ENCODE peak calls at places on chromosomes 11 and 22, in nine cellular contexts. F, T, U, I, D, B, J, R and O are unnamed samples.

GRCh38 chr11:88433546-88434230 is 96.2 kb upstream of the CTSC start:
- DNase-seq in T (no peak), U (no peak), I (no peak), J (no peak), D (no peak), F (no peak), B (no peak), R (no peak), O (no peak)

GRCh38 chr22:18058770-18059169 is 19.0 kb upstream of the PEX26 start:
- DNase-seq in I (no peak), R (no peak), J (no peak), U (no peak), D (no peak), F (no peak), T (no peak), B (no peak), O (no peak)

GRCh38 chr22:49531533-49531895 is 296.2 kb downstream of the BRD1 start:
- DNase-seq in B (no peak), I (no peak), T (no peak), J (no peak), D (no peak), R (no peak), F (no peak), U (no peak), O (no peak)

GRCh38 chr11:6298605-6299004 is 21.7 kb downstream of the CAVIN3 start:
- DNase-seq in F (peak), T (no peak), D (no peak), R (peak), B (peak), I (peak), J (no peak), U (peak), O (peak)

GRCh38 chr11:65553301-65554001 is 4.7 kb downstream of the LTBP3 start:
- DNase-seq in F (no peak), U (no peak), R (no peak), T (no peak), J (peak), B (no peak), D (no peak), I (peak), O (no peak)

GRCh38 chr22:27213291-27213690 is 555.9 kb downstream of the MIAT start:
- DNase-seq in F (peak), J (no peak), U (no peak), R (no peak), I (no peak), D (no peak), T (no peak), B (peak), O (no peak)

GRCh38 chr22:21995660-21996059 is 13.1 kb upstream of the TOP3B start:
- DNase-seq in I (no peak), U (no peak), B (no peak), J (no peak), R (no peak), D (no peak), T (no peak), F (no peak), O (no peak)

GRCh38 chr11:47185305-47186075 is 744 bp downstream of the PACSIN3 start:
- DNase-seq in F (peak), I (no peak), U (peak), B (no peak), T (peak), R (peak), D (peak), J (peak), O (no peak)

GRCh38 chr11:45097721-45098493 is 48.5 kb upstream of the PRDM11 start:
- DNase-seq in F (peak), U (peak), B (peak), D (no peak), I (peak), R (peak), T (peak), J (peak), O (peak)

GRCh38 chr11:981764-982163 is 54.8 kb downstream of the MUC6 start:
- DNase-seq in J (no peak), I (no peak), R (no peak), T (no peak), F (no peak), U (no peak), D (no peak), B (no peak), O (no peak)

GRCh38 chr11:978781-979180 is 53.1 kb downstream of the AP2A2 start:
- DNase-seq in J (no peak), B (no peak), R (no peak), I (no peak), T (no peak), F (no peak), D (no peak), U (no peak), O (no peak)

GRCh38 chr11:984576-984975 is 51.9 kb downstream of the MUC6 start:
- DNase-seq in T (no peak), D (no peak), I (no peak), U (no peak), B (no peak), R (no peak), J (no peak), F (no peak), O (no peak)

GRCh38 chr11:978073-978720 is 52.5 kb downstream of the AP2A2 start:
- DNase-seq in U (no peak), J (no peak), D (no peak), R (no peak), T (no peak), F (no peak), B (no peak), I (no peak), O (no peak)

DNA sequence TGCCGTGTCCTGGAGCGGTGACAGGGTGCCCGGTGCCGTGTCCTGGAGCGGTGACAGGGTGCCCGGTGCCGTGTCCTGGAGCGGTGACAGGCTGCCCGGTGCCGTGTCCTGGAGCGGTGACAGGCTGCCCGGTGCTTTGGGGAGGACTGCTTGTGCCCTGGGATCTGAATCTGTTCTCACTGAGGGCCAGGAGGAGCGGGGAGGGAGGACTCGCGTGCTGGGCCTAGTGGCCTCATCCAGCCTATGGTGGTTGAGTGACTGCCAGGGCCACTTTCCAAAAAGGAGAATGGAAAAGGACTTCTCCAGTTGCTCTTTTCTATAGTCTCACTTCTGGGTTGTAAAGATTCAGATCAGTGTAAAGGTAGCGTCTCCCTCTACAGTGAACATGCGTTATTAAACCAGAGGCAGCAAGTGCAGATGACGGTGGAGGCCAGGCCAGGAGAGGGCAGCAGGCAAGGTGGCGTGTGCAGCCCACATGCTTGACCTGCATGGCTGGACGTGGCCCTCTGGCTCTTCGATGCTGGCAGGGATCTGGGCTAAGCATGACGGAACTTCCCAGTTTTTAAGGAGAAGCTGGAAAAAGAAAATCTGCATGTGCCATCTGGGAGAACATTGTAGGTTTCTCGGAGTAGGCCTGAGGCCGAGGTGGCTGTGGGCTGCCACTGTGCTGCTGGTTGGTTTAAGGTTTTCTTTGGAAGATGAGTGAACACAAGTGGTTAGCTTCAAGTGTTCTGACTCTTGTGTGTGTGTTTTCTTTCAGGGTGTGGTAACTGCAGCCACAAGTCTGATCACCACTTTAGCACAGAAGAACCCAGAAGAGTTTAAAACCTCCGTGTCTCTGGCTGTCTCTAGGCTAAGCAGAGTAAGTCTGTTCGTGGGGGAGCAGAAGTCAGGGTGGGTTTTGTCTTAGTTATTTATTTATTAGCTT is 55.0 kb downstream of the AP2A2 start:
- DNase-seq in I (no peak), J (no peak), B (peak), U (peak), D (no peak), R (peak), T (no peak), F (peak), O (peak)
- TF ChIP-seq CTCF in I (no peak), J (no peak), B (peak), U (no peak), D (peak), R (no peak), T (no peak), F (peak), O (peak)

GRCh38 chr11:67055812-67056211 is 835 bp upstream of the RHOD start:
- DNase-seq in D (no peak), T (no peak), I (no peak), F (peak), U (peak), R (no peak), J (no peak), B (peak), O (peak)

GRCh38 chr11:67054851-67055523 is 1.7 kb upstream of the RHOD start:
- DNase-seq in I (peak), R (peak), F (peak), U (peak), J (peak), B (peak), T (peak), D (no peak), O (peak)

GRCh38 chr11:67057410-67057757 is 737 bp downstream of the RHOD start:
- DNase-seq in R (no peak), I (no peak), J (no peak), D (no peak), U (no peak), B (no peak), F (no peak), T (no peak), O (no peak)

GRCh38 chr11:67056640-67057409 is at the start of gene RHOD:
- DNase-seq in F (peak), B (peak), J (peak), T (no peak), R (no peak), I (peak), D (no peak), U (no peak), O (no peak)

DNA sequence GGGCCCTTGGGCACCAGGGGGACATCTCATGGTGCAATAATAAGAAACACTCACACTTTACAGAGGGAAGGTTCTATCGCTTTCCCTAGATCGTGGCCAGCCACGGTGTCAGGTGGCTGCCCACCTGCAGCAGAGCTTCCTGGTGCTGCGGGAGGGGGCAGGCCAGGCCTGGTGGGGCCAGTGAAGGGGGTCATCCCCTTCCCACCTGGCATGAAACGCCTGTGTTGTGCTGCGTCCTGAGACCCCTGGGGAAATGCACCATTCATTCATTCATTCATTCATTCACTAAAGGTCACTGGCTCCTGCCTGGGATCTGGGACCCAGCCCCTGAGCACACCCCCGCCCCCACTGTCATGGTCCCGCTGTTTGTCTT is 394 bp upstream of the RHOD start:
- DNase-seq in I (no peak), T (no peak), F (no peak), J (no peak), D (no peak), R (no peak), B (no peak), U (no peak), O (no peak)
- H3K4me3 ChIP-seq in I (peak), T (peak), F (peak), J (peak), D (peak), R (peak), B (peak), U (peak), O (peak)

DNA sequence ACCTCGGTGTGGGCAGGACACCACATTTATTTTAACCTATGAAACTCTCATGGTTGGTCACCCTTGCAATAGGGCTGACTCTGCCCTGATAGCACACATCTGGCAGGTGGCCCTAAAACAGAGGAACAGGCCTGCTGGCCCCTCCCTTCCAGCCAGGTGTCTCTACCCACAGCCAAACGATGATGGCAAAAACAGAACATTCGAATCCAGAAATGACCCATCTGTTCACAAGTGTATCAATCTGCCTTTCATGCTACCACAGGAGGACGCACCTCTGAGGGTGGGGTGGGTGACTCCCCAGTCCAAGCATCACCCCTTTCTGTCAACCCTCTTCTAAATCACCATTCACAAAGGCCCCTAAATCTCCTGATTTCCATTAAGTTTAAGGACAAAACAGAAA is 118.1 kb downstream of the ETS1 start:
- DNase-seq in R (no peak), F (no peak), D (no peak), I (no peak), J (no peak), U (no peak), B (no peak), T (no peak), O (no peak)
- TF ChIP-seq CTCF in R (no peak), F (no peak), D (no peak), I (no peak), J (no peak), U (no peak), B (no peak), T (no peak), O (no peak)

GRCh38 chr22:23105304-23105703 is 35.0 kb downstream of the GNAZ start:
- DNase-seq in F (no peak), R (no peak), B (no peak), J (no peak), D (no peak), T (no peak), I (no peak), U (no peak), O (no peak)
- H3K4me3 ChIP-seq in F (no peak), R (no peak), B (no peak), J (no peak), D (no peak), T (no peak), I (no peak), U (no peak), O (no peak)

GRCh38 chr11:15674756-15675155 is 560.0 kb downstream of the INSC start:
- DNase-seq in B (no peak), F (no peak), U (no peak), J (no peak), R (no peak), D (no peak), I (peak), T (no peak), O (no peak)

GRCh38 chr11:15670520-15671070 is 555.9 kb downstream of the INSC start:
- DNase-seq in J (no peak), U (no peak), B (no peak), D (no peak), F (no peak), R (no peak), I (peak), T (no peak), O (no peak)

GRCh38 chr11:15671216-15671615 is 556.5 kb downstream of the INSC start:
- DNase-seq in R (no peak), J (no peak), U (no peak), D (no peak), F (no peak), I (peak), B (no peak), T (no peak), O (no peak)

GRCh38 chr11:15673408-15673811 is 558.7 kb downstream of the INSC start:
- DNase-seq in J (no peak), U (no peak), R (no peak), T (no peak), D (no peak), F (no peak), I (peak), B (no peak), O (no peak)

DNA sequence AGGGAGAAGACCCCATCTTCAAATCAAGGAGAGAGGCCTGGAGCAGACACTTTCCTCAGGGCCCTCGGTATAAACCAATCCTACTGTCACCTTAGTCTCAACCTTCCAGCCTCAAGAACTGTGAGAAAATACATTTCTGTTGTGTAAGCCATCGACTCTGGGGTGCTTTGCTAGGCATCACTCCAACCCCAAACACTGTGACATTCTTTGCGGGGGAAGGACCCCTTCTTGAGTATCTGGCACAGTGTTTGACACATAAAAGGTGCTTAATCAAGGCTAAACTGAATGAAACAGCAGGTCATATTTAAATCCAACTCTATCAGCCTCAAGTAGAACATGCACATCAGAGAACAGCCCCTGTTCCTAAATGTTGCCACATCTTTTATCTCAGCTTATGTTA is 558.1 kb downstream of the INSC start:
- DNase-seq in F (no peak), T (no peak), R (no peak), U (no peak), D (no peak), J (no peak), I (no peak), B (no peak), O (no peak)
- TF ChIP-seq CTCF in F (no peak), T (no peak), R (no peak), U (no peak), D (no peak), J (no peak), I (no peak), B (no peak), O (no peak)

GRCh38 chr11:134412508-134413333 is 679 bp upstream of the B3GAT1 start:
- DNase-seq in U (no peak), I (no peak), J (peak), D (no peak), B (no peak), F (no peak), R (no peak), T (no peak), O (no peak)
- H3K4me3 ChIP-seq in U (peak), I (no peak), J (peak), D (peak), B (peak), F (no peak), R (no peak), T (peak), O (no peak)

GRCh38 chr11:116715383-116715782 is 57.4 kb downstream of the BUD13 start:
- DNase-seq in B (no peak), F (no peak), R (no peak), T (no peak), U (no peak), I (no peak), D (no peak), J (no peak), O (no peak)
- TF ChIP-seq CTCF in B (no peak), F (no peak), R (no peak), T (peak), U (no peak), I (no peak), D (peak), J (no peak), O (no peak)